ENCODE peak calls at places on chromosome 18, in six cellular contexts. S is stimulated activated naive CD8-positive, alpha-beta T cell treated with anti-CD3 and anti-CD28 coated beads, Interleukin-15, Interleukin-2, amounts not matched to agents 100 U/mL and 50 U/mL, for 24 hours; B is NCI-H1105; C is NCI-H1694 treated with DMSO at 0.1 percent for 48 hours; Q is NCI-H460; K is substantia nigra. P is an unnamed sample.

GRCh38 chr18:34647251-34647650 is 62.8 kb upstream of the DTNA start:
- DNase-seq in Q (no peak), S (no peak), K (no peak), B (no peak), C (no peak), P (no peak)

GRCh38 chr18:69948919-69949537 is 1.4 kb upstream of the CD226 start:
- DNase-seq in B (no peak), K (peak), S (peak), Q (peak), C (no peak), P (no peak)

GRCh38 chr18:3508576-3509559 is 58.9 kb downstream of the TGIF1 start:
- DNase-seq in Q (no peak), S (no peak), C (no peak), K (no peak), B (no peak), P (no peak)

GRCh38 chr18:54075681-54076080 is 148.8 kb downstream of the MBD2 start:
- DNase-seq in Q (no peak), B (no peak), K (no peak), S (no peak), C (no peak), P (no peak)

GRCh38 chr18:3852321-3852720 is 402.3 kb downstream of the TGIF1 start:
- DNase-seq in S (no peak), K (no peak), Q (no peak), B (no peak), C (no peak), P (no peak)

GRCh38 chr18:7856733-7857132 is 289.6 kb downstream of the PTPRM start:
- DNase-seq in B (no peak), C (no peak), K (no peak), Q (no peak), S (no peak), P (no peak)

GRCh38 chr18:50143295-50143694 is 51.7 kb downstream of the MYO5B start:
- DNase-seq in C (no peak), S (no peak), Q (no peak), B (no peak), K (no peak), P (no peak)

GRCh38 chr18:48125724-48126123 is 195.3 kb upstream of the SMAD2 start:
- DNase-seq in C (no peak), K (no peak), B (no peak), S (no peak), Q (no peak), P (no peak)

GRCh38 chr18:74840492-74841167 is 243.0 kb downstream of the ZNF407 start:
- DNase-seq in B (no peak), S (no peak), K (no peak), Q (peak), C (no peak), P (no peak)

GRCh38 chr18:50268022-50268747 is 1.9 kb upstream of the CFAP53 start:
- DNase-seq in B (no peak), Q (peak), K (peak), S (peak), C (peak), P (no peak)

GRCh38 chr18:57210101-57210661 is 63.3 kb downstream of the BOD1L2 start:
- DNase-seq in K (no peak), Q (peak), B (no peak), C (peak), S (no peak), P (peak)

GRCh38 chr18:43692291-43692690 is 415.0 kb upstream of the SYT4 start:
- DNase-seq in Q (no peak), C (no peak), S (no peak), B (no peak), K (no peak), P (no peak)

GRCh38 chr18:57035590-57035989 is 111.3 kb upstream of the BOD1L2 start:
- DNase-seq in Q (no peak), S (no peak), K (no peak), C (no peak), B (no peak), P (no peak)

GRCh38 chr18:12034241-12035100 is 53.2 kb downstream of the IMPA2 start:
- DNase-seq in K (no peak), S (no peak), C (no peak), Q (no peak), B (no peak), P (no peak)

GRCh38 chr18:31225668-31226067 is 63.0 kb upstream of the DSC1 start:
- DNase-seq in Q (peak), S (no peak), C (no peak), B (no peak), K (no peak), P (no peak)

GRCh38 chr18:43780782-43781340 is 503.6 kb upstream of the SYT4 start:
- DNase-seq in Q (no peak), S (no peak), C (no peak), K (no peak), B (no peak), P (no peak)